ENCODE peak calls at places on chromosomes 5 and 9, in ten cellular contexts. One of them, this sample, is unnamed.

GRCh38 chr5:99386406-99387075 is 457.7 kb upstream of the CHD1 start:
- DNase-seq in transverse colon: no peak
- DNase-seq in dorsolateral prefrontal cortex: no peak
- DNase-seq in IMR-90: no peak
- DNase-seq in CD8-positive, alpha-beta T cell: no peak
- DNase-seq in AG04450: no peak
- DNase-seq in PC-9: no peak
- DNase-seq in testis: no peak
- DNase-seq in adrenal gland: no peak
- DNase-seq in chondrocyte: no peak
- DNase-seq in this sample: no peak

GRCh38 chr5:142325677-142326479 is 1.1 kb upstream of the SPRY4 start:
- DNase-seq in IMR-90: peak
- DNase-seq in PC-9: peak
- DNase-seq in testis: peak
- DNase-seq in AG04450: no peak
- DNase-seq in chondrocyte: no peak
- DNase-seq in dorsolateral prefrontal cortex: peak
- DNase-seq in adrenal gland: peak
- DNase-seq in transverse colon: peak
- DNase-seq in CD8-positive, alpha-beta T cell: no peak
- DNase-seq in this sample: peak

GRCh38 chr5:6711409-6712135 is 1.7 kb upstream of the TENT4A start:
- DNase-seq in AG04450: no peak
- DNase-seq in IMR-90: no peak
- DNase-seq in chondrocyte: no peak
- DNase-seq in transverse colon: no peak
- DNase-seq in PC-9: no peak
- DNase-seq in testis: no peak
- DNase-seq in adrenal gland: no peak
- DNase-seq in CD8-positive, alpha-beta T cell: no peak
- DNase-seq in dorsolateral prefrontal cortex: no peak
- DNase-seq in this sample: no peak

GRCh38 chr5:179258001-179258921 is 87.0 kb downstream of the ADAMTS2 start:
- DNase-seq in IMR-90: no peak
- DNase-seq in adrenal gland: no peak
- DNase-seq in AG04450: no peak
- DNase-seq in CD8-positive, alpha-beta T cell: no peak
- DNase-seq in transverse colon: peak
- DNase-seq in dorsolateral prefrontal cortex: peak
- DNase-seq in PC-9: no peak
- DNase-seq in chondrocyte: peak
- DNase-seq in testis: peak
- DNase-seq in this sample: no peak

GRCh38 chr5:72194846-72195245 is 87.6 kb downstream of the MAP1B start:
- DNase-seq in adrenal gland: no peak
- DNase-seq in testis: no peak
- DNase-seq in PC-9: no peak
- DNase-seq in CD8-positive, alpha-beta T cell: peak
- DNase-seq in transverse colon: peak
- DNase-seq in AG04450: no peak
- DNase-seq in chondrocyte: no peak
- DNase-seq in IMR-90: no peak
- DNase-seq in dorsolateral prefrontal cortex: no peak
- DNase-seq in this sample: no peak

GRCh38 chr9:107850653-107851052 is 361.1 kb upstream of the KLF4 start:
- DNase-seq in dorsolateral prefrontal cortex: no peak
- DNase-seq in IMR-90: no peak
- DNase-seq in transverse colon: no peak
- DNase-seq in adrenal gland: no peak
- DNase-seq in testis: no peak
- DNase-seq in CD8-positive, alpha-beta T cell: no peak
- DNase-seq in AG04450: no peak
- DNase-seq in chondrocyte: no peak
- DNase-seq in PC-9: no peak
- DNase-seq in this sample: no peak

GRCh38 chr5:17796757-17797398 is 162.6 kb downstream of the TAF11L14 start:
- DNase-seq in PC-9: no peak
- DNase-seq in IMR-90: no peak
- DNase-seq in CD8-positive, alpha-beta T cell: no peak
- DNase-seq in chondrocyte: no peak
- DNase-seq in dorsolateral prefrontal cortex: no peak
- DNase-seq in testis: no peak
- DNase-seq in adrenal gland: no peak
- DNase-seq in transverse colon: no peak
- DNase-seq in AG04450: no peak
- DNase-seq in this sample: no peak

GRCh38 chr9:100099722-100100042 is 639 bp downstream of the INVS start:
- DNase-seq in testis: peak
- DNase-seq in dorsolateral prefrontal cortex: peak
- DNase-seq in PC-9: no peak
- DNase-seq in AG04450: no peak
- DNase-seq in chondrocyte: no peak
- DNase-seq in IMR-90: no peak
- DNase-seq in CD8-positive, alpha-beta T cell: no peak
- DNase-seq in adrenal gland: peak
- DNase-seq in transverse colon: no peak
- DNase-seq in this sample: peak

GRCh38 chr5:159207616-159208507 is 1.5 kb downstream of the RNF145 start:
- DNase-seq in PC-9: peak
- DNase-seq in chondrocyte: no peak
- DNase-seq in AG04450: peak
- DNase-seq in CD8-positive, alpha-beta T cell: peak
- DNase-seq in testis: peak
- DNase-seq in adrenal gland: peak
- DNase-seq in dorsolateral prefrontal cortex: peak
- DNase-seq in IMR-90: peak
- DNase-seq in transverse colon: peak
- DNase-seq in this sample: peak

GRCh38 chr9:36152741-36153438 is 16.3 kb upstream of the CCIN start:
- DNase-seq in CD8-positive, alpha-beta T cell: no peak
- DNase-seq in chondrocyte: peak
- DNase-seq in transverse colon: no peak
- DNase-seq in adrenal gland: no peak
- DNase-seq in IMR-90: no peak
- DNase-seq in PC-9: no peak
- DNase-seq in testis: no peak
- DNase-seq in dorsolateral prefrontal cortex: no peak
- DNase-seq in AG04450: no peak
- DNase-seq in this sample: no peak

GRCh38 chr9:130128251-130128650 is 44.0 kb upstream of the NCS1 start:
- DNase-seq in IMR-90: no peak
- DNase-seq in adrenal gland: no peak
- DNase-seq in AG04450: no peak
- DNase-seq in testis: no peak
- DNase-seq in PC-9: no peak
- DNase-seq in chondrocyte: no peak
- DNase-seq in CD8-positive, alpha-beta T cell: peak
- DNase-seq in transverse colon: peak
- DNase-seq in dorsolateral prefrontal cortex: no peak
- DNase-seq in this sample: no peak

GRCh38 chr9:122376791-122377190 is 6.0 kb downstream of the PTGS1 start:
- DNase-seq in CD8-positive, alpha-beta T cell: no peak
- DNase-seq in adrenal gland: no peak
- DNase-seq in PC-9: no peak
- DNase-seq in dorsolateral prefrontal cortex: no peak
- DNase-seq in IMR-90: no peak
- DNase-seq in AG04450: no peak
- DNase-seq in chondrocyte: peak
- DNase-seq in testis: no peak
- DNase-seq in transverse colon: no peak
- DNase-seq in this sample: no peak

GRCh38 chr9:2116073-2116472 is 100.9 kb downstream of the SMARCA2 start:
- DNase-seq in IMR-90: no peak
- DNase-seq in CD8-positive, alpha-beta T cell: no peak
- DNase-seq in testis: peak
- DNase-seq in dorsolateral prefrontal cortex: no peak
- DNase-seq in PC-9: no peak
- DNase-seq in chondrocyte: no peak
- DNase-seq in transverse colon: no peak
- DNase-seq in AG04450: no peak
- DNase-seq in adrenal gland: no peak
- DNase-seq in this sample: no peak

GRCh38 chr5:14325369-14325768 is 182.2 kb downstream of the TRIO start:
- DNase-seq in adrenal gland: no peak
- DNase-seq in IMR-90: peak
- DNase-seq in testis: no peak
- DNase-seq in AG04450: no peak
- DNase-seq in dorsolateral prefrontal cortex: no peak
- DNase-seq in chondrocyte: no peak
- DNase-seq in CD8-positive, alpha-beta T cell: no peak
- DNase-seq in transverse colon: no peak
- DNase-seq in PC-9: no peak
- DNase-seq in this sample: no peak

GRCh38 chr5:14323466-14323865 is 180.3 kb downstream of the TRIO start:
- DNase-seq in adrenal gland: no peak
- DNase-seq in AG04450: no peak
- DNase-seq in CD8-positive, alpha-beta T cell: no peak
- DNase-seq in PC-9: no peak
- DNase-seq in transverse colon: no peak
- DNase-seq in testis: no peak
- DNase-seq in chondrocyte: no peak
- DNase-seq in IMR-90: no peak
- DNase-seq in dorsolateral prefrontal cortex: no peak
- DNase-seq in this sample: no peak

GRCh38 chr5:14327624-14328023 is 184.5 kb downstream of the TRIO start:
- DNase-seq in dorsolateral prefrontal cortex: no peak
- DNase-seq in IMR-90: no peak
- DNase-seq in transverse colon: no peak
- DNase-seq in CD8-positive, alpha-beta T cell: no peak
- DNase-seq in adrenal gland: no peak
- DNase-seq in AG04450: no peak
- DNase-seq in testis: peak
- DNase-seq in chondrocyte: no peak
- DNase-seq in PC-9: no peak
- DNase-seq in this sample: no peak

GRCh38 chr5:14328144-14328543 is 185.0 kb downstream of the TRIO start:
- DNase-seq in IMR-90: no peak
- DNase-seq in CD8-positive, alpha-beta T cell: no peak
- DNase-seq in dorsolateral prefrontal cortex: no peak
- DNase-seq in chondrocyte: no peak
- DNase-seq in adrenal gland: no peak
- DNase-seq in transverse colon: no peak
- DNase-seq in PC-9: no peak
- DNase-seq in AG04450: no peak
- DNase-seq in testis: no peak
- DNase-seq in this sample: no peak

GRCh38 chr5:14326035-14326909 is 183.1 kb downstream of the TRIO start:
- DNase-seq in IMR-90: no peak
- DNase-seq in CD8-positive, alpha-beta T cell: no peak
- DNase-seq in testis: no peak
- DNase-seq in chondrocyte: no peak
- DNase-seq in dorsolateral prefrontal cortex: no peak
- DNase-seq in transverse colon: no peak
- DNase-seq in adrenal gland: no peak
- DNase-seq in AG04450: no peak
- DNase-seq in PC-9: no peak
- DNase-seq in this sample: no peak
- TF ChIP-seq CTCF in IMR-90: peak
- TF ChIP-seq CTCF in CD8-positive, alpha-beta T cell: no peak
- TF ChIP-seq CTCF in testis: peak
- TF ChIP-seq CTCF in chondrocyte: peak
- TF ChIP-seq CTCF in dorsolateral prefrontal cortex: peak
- TF ChIP-seq CTCF in transverse colon: no peak
- TF ChIP-seq CTCF in adrenal gland: peak
- TF ChIP-seq CTCF in AG04450: peak
- TF ChIP-seq CTCF in PC-9: no peak
- TF ChIP-seq CTCF in this sample: peak

DNA sequence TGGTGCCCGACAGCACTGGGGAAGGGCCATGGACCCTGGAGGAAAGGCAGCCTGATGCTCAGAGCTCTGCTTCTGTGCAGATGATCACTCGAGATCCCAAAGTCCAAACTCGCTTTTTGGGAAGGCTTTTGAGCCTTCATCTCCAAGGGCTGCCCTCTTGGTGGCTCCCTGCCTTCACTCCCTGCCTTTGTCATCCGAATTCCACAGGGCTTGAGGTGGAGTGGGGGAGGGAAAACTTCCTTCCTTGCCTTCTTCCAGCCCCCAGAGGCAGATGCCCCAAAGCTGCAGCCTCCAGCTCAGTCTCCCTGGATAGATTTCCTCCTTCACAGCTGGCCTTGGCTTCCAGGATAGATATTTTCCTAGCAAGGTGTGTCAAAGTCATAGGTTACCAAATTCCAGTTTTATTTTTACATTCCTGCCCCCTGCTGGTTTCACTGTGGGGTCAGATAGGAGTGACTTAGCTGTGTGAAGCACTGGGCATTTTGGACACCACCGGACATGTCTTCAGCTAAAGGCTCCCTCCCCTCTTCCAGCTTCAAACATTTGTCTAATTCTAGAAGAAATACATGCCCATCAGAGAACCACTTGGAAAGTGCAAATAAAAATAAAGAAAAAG is 268.2 kb downstream of the HSPA4 start:
- DNase-seq in transverse colon: no peak
- DNase-seq in adrenal gland: no peak
- DNase-seq in CD8-positive, alpha-beta T cell: no peak
- DNase-seq in testis: no peak
- DNase-seq in PC-9: peak
- DNase-seq in AG04450: no peak
- DNase-seq in dorsolateral prefrontal cortex: no peak
- DNase-seq in chondrocyte: no peak
- DNase-seq in IMR-90: no peak
- DNase-seq in this sample: no peak
- TF ChIP-seq CTCF in transverse colon: no peak
- TF ChIP-seq CTCF in adrenal gland: no peak
- TF ChIP-seq CTCF in CD8-positive, alpha-beta T cell: no peak
- TF ChIP-seq CTCF in testis: no peak
- TF ChIP-seq CTCF in PC-9: peak
- TF ChIP-seq CTCF in AG04450: no peak
- TF ChIP-seq CTCF in dorsolateral prefrontal cortex: no peak
- TF ChIP-seq CTCF in chondrocyte: peak
- TF ChIP-seq CTCF in IMR-90: peak
- TF ChIP-seq CTCF in this sample: peak

GRCh38 chr5:132182366-132183040 is 45.1 kb downstream of the P4HA2 start:
- DNase-seq in AG04450: no peak
- DNase-seq in dorsolateral prefrontal cortex: no peak
- DNase-seq in transverse colon: no peak
- DNase-seq in chondrocyte: no peak
- DNase-seq in CD8-positive, alpha-beta T cell: no peak
- DNase-seq in PC-9: no peak
- DNase-seq in testis: no peak
- DNase-seq in IMR-90: no peak
- DNase-seq in adrenal gland: no peak
- DNase-seq in this sample: no peak
- TF ChIP-seq CTCF in AG04450: no peak
- TF ChIP-seq CTCF in dorsolateral prefrontal cortex: no peak
- TF ChIP-seq CTCF in transverse colon: no peak
- TF ChIP-seq CTCF in chondrocyte: no peak
- TF ChIP-seq CTCF in CD8-positive, alpha-beta T cell: no peak
- TF ChIP-seq CTCF in PC-9: no peak
- TF ChIP-seq CTCF in testis: no peak
- TF ChIP-seq CTCF in IMR-90: no peak
- TF ChIP-seq CTCF in adrenal gland: no peak
- TF ChIP-seq CTCF in this sample: no peak

DNA sequence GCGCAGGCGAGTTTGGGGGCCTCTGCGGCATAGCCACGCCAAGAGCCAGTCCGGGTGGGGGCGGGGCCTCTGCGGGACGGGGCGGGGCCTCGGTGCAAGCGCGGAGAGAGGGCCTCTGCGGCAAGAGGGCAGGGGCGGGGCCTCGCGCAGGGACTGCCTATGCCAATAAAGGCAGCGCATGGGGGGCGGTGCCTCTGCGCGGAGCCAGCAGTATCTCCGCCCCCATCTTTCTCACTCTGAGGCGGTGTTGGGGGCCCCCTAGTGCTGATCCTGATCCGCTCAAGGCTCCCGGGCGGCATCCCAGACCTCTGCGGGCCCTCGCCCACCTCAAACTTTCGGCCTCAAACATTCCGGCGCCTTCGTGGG is 9.2 kb upstream of the GPRIN1 start:
- DNase-seq in IMR-90: peak
- DNase-seq in chondrocyte: no peak
- DNase-seq in PC-9: no peak
- DNase-seq in adrenal gland: peak
- DNase-seq in CD8-positive, alpha-beta T cell: peak
- DNase-seq in transverse colon: peak
- DNase-seq in dorsolateral prefrontal cortex: peak
- DNase-seq in AG04450: peak
- DNase-seq in testis: peak
- DNase-seq in this sample: peak
- TF ChIP-seq CTCF in IMR-90: peak
- TF ChIP-seq CTCF in chondrocyte: peak
- TF ChIP-seq CTCF in PC-9: no peak
- TF ChIP-seq CTCF in adrenal gland: no peak
- TF ChIP-seq CTCF in CD8-positive, alpha-beta T cell: peak
- TF ChIP-seq CTCF in transverse colon: no peak
- TF ChIP-seq CTCF in dorsolateral prefrontal cortex: peak
- TF ChIP-seq CTCF in AG04450: peak
- TF ChIP-seq CTCF in testis: no peak
- TF ChIP-seq CTCF in this sample: peak

This sample was measured in neural crest cell.